ENCODE peak calls at places on chromosomes 4 and X, in seven cellular contexts. Z is kidney glomerular epithelial cell; Y is putamen; N is AG04450; B is stimulated activated CD4-positive, alpha-beta T cell treated with anti-CD3 and anti-CD28 coated beads, Interleukin-15, amount 100 ng/mL, for 24 hours; D is neuronal stem cell; F is endothelial cell. S is an unnamed sample.

GRCh38 chrX:15816453-15816838 is 26.2 kb downstream of the ZRSR2 start:
- DNase-seq in Z (no peak), Y (no peak), F (no peak), D (no peak), B (no peak), N (no peak), S (no peak)

GRCh38 chr4:115152081-115152480 is 38.7 kb upstream of the NDST4 start:
- DNase-seq in Y (no peak), D (no peak), N (no peak), Z (no peak), B (no peak), F (no peak), S (no peak)

GRCh38 chr4:150316332-150317205 is 238.3 kb downstream of the DCLK2 start:
- DNase-seq in D (no peak), N (no peak), Z (no peak), F (no peak), Y (peak), B (no peak), S (no peak)

GRCh38 chrX:35809816-35810215 is 11.7 kb downstream of the MAGEB16 start:
- DNase-seq in B (no peak), Z (no peak), D (no peak), N (no peak), Y (no peak), F (no peak), S (no peak)

GRCh38 chrX:70168238-70169188 is 8.8 kb upstream of the DGAT2L6 start:
- DNase-seq in Z (peak), F (peak), D (no peak), B (no peak), N (peak), Y (peak), S (peak)

GRCh38 chrX:48465336-48465933 is 4.6 kb downstream of the SLC38A5 start:
- DNase-seq in D (no peak), B (no peak), N (peak), Z (peak), Y (no peak), F (no peak), S (peak)

GRCh38 chr4:155587766-155588165 is 78.9 kb upstream of the GUCY1A1 start:
- DNase-seq in Y (no peak), B (no peak), F (no peak), D (no peak), N (no peak), Z (no peak), S (no peak)

GRCh38 chr4:169128902-169129301 is 118.8 kb upstream of the CBR4 start:
- DNase-seq in Z (no peak), N (no peak), B (no peak), F (no peak), D (no peak), Y (no peak), S (no peak)

GRCh38 chr4:24805566-24805965 is 10.2 kb downstream of the SOD3 start:
- DNase-seq in D (no peak), N (no peak), F (no peak), Z (no peak), B (no peak), Y (no peak), S (no peak)

GRCh38 chr4:73620115-73620792 is at the start of gene RASSF6:
- DNase-seq in B (peak), D (peak), Z (peak), F (peak), Y (no peak), N (no peak), S (peak)

GRCh38 chr4:176800891-176801534 is 8.3 kb upstream of the VEGFC start:
- DNase-seq in F (no peak), N (no peak), Y (no peak), D (no peak), Z (no peak), B (no peak), S (no peak)

GRCh38 chr4:157170321-157170720 is 50.2 kb upstream of the GRIA2 start:
- DNase-seq in B (no peak), N (no peak), F (no peak), D (no peak), Z (no peak), Y (no peak), S (no peak)

GRCh38 chr4:1417522-1418390 is 11.5 kb upstream of the NKX1-1 start:
- DNase-seq in F (peak), D (no peak), N (no peak), B (no peak), Z (no peak), Y (no peak), S (no peak)

GRCh38 chr4:85725727-85726170 is 250.8 kb downstream of the ARHGAP24 start:
- DNase-seq in D (no peak), N (no peak), Z (no peak), Y (no peak), B (no peak), F (no peak), S (peak)

GRCh38 chrX:6694977-6695376 is 160.1 kb upstream of the VCX3A start:
- DNase-seq in D (no peak), N (no peak), B (no peak), Y (no peak), Z (no peak), F (no peak), S (no peak)

GRCh38 chr4:139841464-139842195 is 176.0 kb downstream of the MGST2 start:
- DNase-seq in D (no peak), N (no peak), F (no peak), Z (no peak), B (no peak), Y (no peak), S (no peak)

GRCh38 chr4:40553995-40554394 is 75.7 kb downstream of the RBM47 start:
- DNase-seq in Z (no peak), Y (no peak), F (no peak), B (no peak), D (no peak), N (no peak), S (no peak)

GRCh38 chr4:99755223-99755944 is 61.2 kb upstream of the DAPP1 start:
- DNase-seq in F (no peak), Z (peak), N (no peak), Y (no peak), B (no peak), D (no peak), S (no peak)

GRCh38 chr4:110748071-110748470 is 125.2 kb upstream of the PITX2 start:
- DNase-seq in Y (no peak), Z (no peak), F (no peak), D (no peak), B (no peak), N (no peak), S (no peak)

GRCh38 chr4:77025643-77026321 is 50.0 kb downstream of the CCNI start:
- DNase-seq in Y (no peak), D (no peak), N (no peak), B (peak), Z (no peak), F (no peak), S (no peak)

GRCh38 chrX:119145241-119145653 is 17.6 kb upstream of the KIAA1210 start:
- DNase-seq in D (no peak), N (no peak), F (peak), Y (no peak), Z (no peak), B (peak), S (no peak)

GRCh38 chrX:275967-276587 is 5.1 kb upstream of the PLCXD1 start:
- DNase-seq in Y (peak), F (peak), N (no peak), D (peak), B (peak), Z (no peak), S (peak)

GRCh38 chrX:8430444-8430843 is 34.2 kb upstream of the VCX3B start:
- DNase-seq in F (no peak), D (no peak), N (no peak), Y (no peak), B (no peak), Z (no peak), S (no peak)

GRCh38 chr4:101271516-101271915 is 75.8 kb downstream of the PPP3CA start:
- DNase-seq in B (no peak), Y (no peak), N (no peak), F (no peak), Z (no peak), D (no peak), S (no peak)

GRCh38 chr4:155249036-155249566 is 40.7 kb downstream of the NPY2R start:
- DNase-seq in Z (no peak), D (peak), F (no peak), Y (no peak), B (no peak), N (no peak), S (no peak)

GRCh38 chr4:22553560-22553959 is 37.7 kb upstream of the ADGRA3 start:
- DNase-seq in Y (no peak), B (no peak), Z (no peak), N (no peak), D (no peak), F (no peak), S (no peak)

GRCh38 chr4:110550260-110550659 is 72.6 kb downstream of the PITX2 start:
- DNase-seq in F (no peak), N (no peak), Z (no peak), D (no peak), B (no peak), Y (no peak), S (peak)

GRCh38 chr4:181548873-181549541 is 694.2 kb upstream of the TENM3 start:
- DNase-seq in N (peak), B (no peak), Y (no peak), D (no peak), Z (no peak), F (no peak), S (peak)